ENCODE peak calls at places on chromosome 11, in six cellular contexts. One of them, this sample, is unnamed.

GRCh38 chr11:18748766-18749375 is 22.9 kb upstream of the IGSF22 start:
- DNase-seq in iris pigment epithelial cell: peak; percentile 33
- DNase-seq in NCI-H2081: no peak
- DNase-seq in ELR: peak; percentile 13
- DNase-seq in stimulated activated CD4-positive, alpha-beta T cell treated with anti-CD3 and anti-CD28 coated beads, Interleukin-1b, Interleukin-23, amount 100 ng/mL, for 24 hours: no peak
- DNase-seq in sigmoid colon: no peak
- DNase-seq in this sample: no peak

GRCh38 chr11:102155676-102156075 is 45.4 kb downstream of the YAP1 start:
- DNase-seq in iris pigment epithelial cell: no peak
- DNase-seq in stimulated activated CD4-positive, alpha-beta T cell treated with anti-CD3 and anti-CD28 coated beads, Interleukin-1b, Interleukin-23, amount 100 ng/mL, for 24 hours: no peak
- DNase-seq in sigmoid colon: no peak
- DNase-seq in NCI-H2081: no peak
- DNase-seq in ELR: no peak
- DNase-seq in this sample: no peak

GRCh38 chr11:46601129-46601528 is 7.3 kb upstream of the AMBRA1 start:
- DNase-seq in stimulated activated CD4-positive, alpha-beta T cell treated with anti-CD3 and anti-CD28 coated beads, Interleukin-1b, Interleukin-23, amount 100 ng/mL, for 24 hours: no peak
- DNase-seq in iris pigment epithelial cell: no peak
- DNase-seq in sigmoid colon: no peak
- DNase-seq in ELR: no peak
- DNase-seq in NCI-H2081: no peak
- DNase-seq in this sample: no peak

GRCh38 chr11:74347381-74347780 is 35.9 kb upstream of the P4HA3 start:
- DNase-seq in NCI-H2081: no peak
- DNase-seq in ELR: no peak
- DNase-seq in sigmoid colon: no peak
- DNase-seq in iris pigment epithelial cell: peak; percentile 83
- DNase-seq in stimulated activated CD4-positive, alpha-beta T cell treated with anti-CD3 and anti-CD28 coated beads, Interleukin-1b, Interleukin-23, amount 100 ng/mL, for 24 hours: no peak
- DNase-seq in this sample: no peak

GRCh38 chr11:26905368-26905767 is 88.5 kb upstream of the FIBIN start:
- DNase-seq in stimulated activated CD4-positive, alpha-beta T cell treated with anti-CD3 and anti-CD28 coated beads, Interleukin-1b, Interleukin-23, amount 100 ng/mL, for 24 hours: no peak
- DNase-seq in ELR: peak; percentile 1
- DNase-seq in sigmoid colon: no peak
- DNase-seq in iris pigment epithelial cell: peak; percentile 46
- DNase-seq in NCI-H2081: no peak
- DNase-seq in this sample: no peak

GRCh38 chr11:18802381-18803257 is 11.0 kb upstream of the PTPN5 start:
- DNase-seq in iris pigment epithelial cell: peak; percentile 80
- DNase-seq in NCI-H2081: peak; percentile 65
- DNase-seq in sigmoid colon: no peak
- DNase-seq in stimulated activated CD4-positive, alpha-beta T cell treated with anti-CD3 and anti-CD28 coated beads, Interleukin-1b, Interleukin-23, amount 100 ng/mL, for 24 hours: no peak
- DNase-seq in ELR: peak; percentile 75
- DNase-seq in this sample: no peak

GRCh38 chr11:76709259-76709658 is 38.7 kb upstream of the LRRC32 start:
- DNase-seq in NCI-H2081: no peak
- DNase-seq in stimulated activated CD4-positive, alpha-beta T cell treated with anti-CD3 and anti-CD28 coated beads, Interleukin-1b, Interleukin-23, amount 100 ng/mL, for 24 hours: no peak
- DNase-seq in ELR: no peak
- DNase-seq in sigmoid colon: no peak
- DNase-seq in iris pigment epithelial cell: no peak
- DNase-seq in this sample: peak; percentile 38

GRCh38 chr11:102610198-102610597 is 14.9 kb downstream of the MMP20 start:
- DNase-seq in ELR: no peak
- DNase-seq in stimulated activated CD4-positive, alpha-beta T cell treated with anti-CD3 and anti-CD28 coated beads, Interleukin-1b, Interleukin-23, amount 100 ng/mL, for 24 hours: no peak
- DNase-seq in NCI-H2081: no peak
- DNase-seq in sigmoid colon: no peak
- DNase-seq in iris pigment epithelial cell: no peak
- DNase-seq in this sample: no peak

GRCh38 chr11:112612283-112612849 is 348.9 kb upstream of the NCAM1 start:
- DNase-seq in ELR: no peak
- DNase-seq in stimulated activated CD4-positive, alpha-beta T cell treated with anti-CD3 and anti-CD28 coated beads, Interleukin-1b, Interleukin-23, amount 100 ng/mL, for 24 hours: no peak
- DNase-seq in iris pigment epithelial cell: no peak
- DNase-seq in NCI-H2081: no peak
- DNase-seq in sigmoid colon: no peak
- DNase-seq in this sample: no peak

GRCh38 chr11:68467446-68467845 is 6.9 kb downstream of the PPP6R3 start:
- DNase-seq in iris pigment epithelial cell: no peak
- DNase-seq in sigmoid colon: no peak
- DNase-seq in stimulated activated CD4-positive, alpha-beta T cell treated with anti-CD3 and anti-CD28 coated beads, Interleukin-1b, Interleukin-23, amount 100 ng/mL, for 24 hours: no peak
- DNase-seq in ELR: no peak
- DNase-seq in NCI-H2081: no peak
- DNase-seq in this sample: no peak

GRCh38 chr11:108825381-108825780 is 160.5 kb downstream of the DDX10 start:
- DNase-seq in stimulated activated CD4-positive, alpha-beta T cell treated with anti-CD3 and anti-CD28 coated beads, Interleukin-1b, Interleukin-23, amount 100 ng/mL, for 24 hours: no peak
- DNase-seq in iris pigment epithelial cell: peak; percentile 16
- DNase-seq in NCI-H2081: no peak
- DNase-seq in sigmoid colon: no peak
- DNase-seq in ELR: peak; percentile 32
- DNase-seq in this sample: no peak

GRCh38 chr11:99268895-99269294 is 248.1 kb downstream of the CNTN5 start:
- DNase-seq in NCI-H2081: peak; percentile 85
- DNase-seq in stimulated activated CD4-positive, alpha-beta T cell treated with anti-CD3 and anti-CD28 coated beads, Interleukin-1b, Interleukin-23, amount 100 ng/mL, for 24 hours: no peak
- DNase-seq in ELR: no peak
- DNase-seq in iris pigment epithelial cell: no peak
- DNase-seq in sigmoid colon: no peak
- DNase-seq in this sample: no peak

GRCh38 chr11:72856551-72857342 is 42.5 kb downstream of the ATG16L2 start:
- DNase-seq in iris pigment epithelial cell: no peak
- DNase-seq in NCI-H2081: no peak
- DNase-seq in sigmoid colon: no peak
- DNase-seq in ELR: no peak
- DNase-seq in stimulated activated CD4-positive, alpha-beta T cell treated with anti-CD3 and anti-CD28 coated beads, Interleukin-1b, Interleukin-23, amount 100 ng/mL, for 24 hours: no peak
- DNase-seq in this sample: no peak

GRCh38 chr11:120539681-120540369 is 28.3 kb downstream of the GRIK4 start:
- DNase-seq in NCI-H2081: peak; percentile 13
- DNase-seq in sigmoid colon: no peak
- DNase-seq in stimulated activated CD4-positive, alpha-beta T cell treated with anti-CD3 and anti-CD28 coated beads, Interleukin-1b, Interleukin-23, amount 100 ng/mL, for 24 hours: no peak
- DNase-seq in ELR: peak; percentile 64
- DNase-seq in iris pigment epithelial cell: peak; percentile 28
- DNase-seq in this sample: no peak

GRCh38 chr11:113562576-113562975 is 87.4 kb upstream of the DRD2 start:
- DNase-seq in iris pigment epithelial cell: no peak
- DNase-seq in ELR: no peak
- DNase-seq in NCI-H2081: no peak
- DNase-seq in sigmoid colon: no peak
- DNase-seq in stimulated activated CD4-positive, alpha-beta T cell treated with anti-CD3 and anti-CD28 coated beads, Interleukin-1b, Interleukin-23, amount 100 ng/mL, for 24 hours: no peak
- DNase-seq in this sample: no peak

This sample was measured in kidney.